ENCODE peak calls at places on chromosomes 7 and 10, in eight cellular contexts. One of them, this sample, is unnamed.

GRCh38 chr7:4837041-4837813 is 24.6 kb downstream of the PAPOLB start:
- DNase-seq in fibroblast of lung: no peak
- DNase-seq in HCT116: no peak
- DNase-seq in psoas muscle: no peak
- DNase-seq in brain microvascular endothelial cell: peak; percentile 56
- DNase-seq in IMR-90: no peak
- DNase-seq in esophagus squamous epithelium: no peak
- DNase-seq in body of pancreas: peak; percentile 78
- DNase-seq in this sample: no peak

GRCh38 chr7:142960955-142961512 is 1.1 kb downstream of the KEL start:
- DNase-seq in brain microvascular endothelial cell: no peak
- DNase-seq in fibroblast of lung: no peak
- DNase-seq in esophagus squamous epithelium: no peak
- DNase-seq in body of pancreas: no peak
- DNase-seq in IMR-90: no peak
- DNase-seq in HCT116: peak; percentile 6
- DNase-seq in psoas muscle: no peak
- DNase-seq in this sample: peak; percentile 13

GRCh38 chr10:99368646-99369045 is 39.5 kb downstream of the CNNM1 start:
- DNase-seq in body of pancreas: no peak
- DNase-seq in esophagus squamous epithelium: no peak
- DNase-seq in HCT116: no peak
- DNase-seq in psoas muscle: no peak
- DNase-seq in fibroblast of lung: peak; percentile 62
- DNase-seq in IMR-90: peak; percentile 43
- DNase-seq in brain microvascular endothelial cell: no peak
- DNase-seq in this sample: no peak

GRCh38 chr7:102260856-102261255 is 25.8 kb upstream of the SH2B2 start:
- DNase-seq in IMR-90: peak; percentile 68
- DNase-seq in esophagus squamous epithelium: no peak
- DNase-seq in body of pancreas: no peak
- DNase-seq in psoas muscle: no peak
- DNase-seq in fibroblast of lung: peak; percentile 67
- DNase-seq in brain microvascular endothelial cell: peak; percentile 40
- DNase-seq in HCT116: no peak
- DNase-seq in this sample: no peak

GRCh38 chr10:79045566-79046175 is 23.1 kb upstream of the ZMIZ1 start:
- DNase-seq in esophagus squamous epithelium: no peak
- DNase-seq in fibroblast of lung: no peak
- DNase-seq in HCT116: no peak
- DNase-seq in IMR-90: no peak
- DNase-seq in body of pancreas: no peak
- DNase-seq in psoas muscle: no peak
- DNase-seq in brain microvascular endothelial cell: no peak
- DNase-seq in this sample: no peak

GRCh38 chr7:122803323-122803722 is 82.9 kb downstream of the CADPS2 start:
- DNase-seq in body of pancreas: peak; percentile 11
- DNase-seq in esophagus squamous epithelium: no peak
- DNase-seq in IMR-90: no peak
- DNase-seq in psoas muscle: no peak
- DNase-seq in fibroblast of lung: peak; percentile 31
- DNase-seq in HCT116: peak; percentile 10
- DNase-seq in brain microvascular endothelial cell: peak; percentile 37
- DNase-seq in this sample: peak; percentile 43

GRCh38 chr7:30445770-30446169 is 32.8 kb downstream of the NOD1 start:
- DNase-seq in fibroblast of lung: peak; percentile 36
- DNase-seq in esophagus squamous epithelium: peak; percentile 49
- DNase-seq in IMR-90: peak; percentile 66
- DNase-seq in body of pancreas: peak; percentile 79
- DNase-seq in psoas muscle: peak; percentile 78
- DNase-seq in HCT116: no peak
- DNase-seq in brain microvascular endothelial cell: no peak
- DNase-seq in this sample: peak; percentile 36

GRCh38 chr10:92837462-92837861 is 10.9 kb upstream of the EXOC6 start:
- DNase-seq in esophagus squamous epithelium: no peak
- DNase-seq in brain microvascular endothelial cell: no peak
- DNase-seq in fibroblast of lung: no peak
- DNase-seq in HCT116: no peak
- DNase-seq in psoas muscle: no peak
- DNase-seq in body of pancreas: no peak
- DNase-seq in IMR-90: no peak
- DNase-seq in this sample: no peak

GRCh38 chr10:93274419-93274818 is 200.7 kb downstream of the CYP26A1 start:
- DNase-seq in fibroblast of lung: no peak
- DNase-seq in brain microvascular endothelial cell: no peak
- DNase-seq in psoas muscle: no peak
- DNase-seq in body of pancreas: no peak
- DNase-seq in esophagus squamous epithelium: no peak
- DNase-seq in IMR-90: no peak
- DNase-seq in HCT116: no peak
- DNase-seq in this sample: no peak

GRCh38 chr7:37230221-37230620 is 218.4 kb downstream of the ELMO1 start:
- DNase-seq in fibroblast of lung: no peak
- DNase-seq in psoas muscle: peak; percentile 83
- DNase-seq in HCT116: no peak
- DNase-seq in esophagus squamous epithelium: no peak
- DNase-seq in brain microvascular endothelial cell: no peak
- DNase-seq in body of pancreas: peak; percentile 47
- DNase-seq in IMR-90: no peak
- DNase-seq in this sample: no peak

GRCh38 chr7:149774237-149775175 is 1.1 kb upstream of the ZNF467 start:
- DNase-seq in HCT116: no peak
- DNase-seq in brain microvascular endothelial cell: no peak
- DNase-seq in body of pancreas: peak; percentile 27
- DNase-seq in esophagus squamous epithelium: no peak
- DNase-seq in fibroblast of lung: no peak
- DNase-seq in IMR-90: no peak
- DNase-seq in psoas muscle: peak; percentile 48
- DNase-seq in this sample: peak; percentile 17

GRCh38 chr7:114921636-114922150 is at the start of gene MDFIC:
- DNase-seq in psoas muscle: peak; percentile 65
- DNase-seq in fibroblast of lung: no peak
- DNase-seq in body of pancreas: peak; percentile 28
- DNase-seq in HCT116: no peak
- DNase-seq in brain microvascular endothelial cell: no peak
- DNase-seq in IMR-90: no peak
- DNase-seq in esophagus squamous epithelium: no peak
- DNase-seq in this sample: no peak

GRCh38 chr7:84532196-84532595 is 337.6 kb upstream of the SEMA3A start:
- DNase-seq in fibroblast of lung: no peak
- DNase-seq in IMR-90: no peak
- DNase-seq in HCT116: no peak
- DNase-seq in psoas muscle: no peak
- DNase-seq in brain microvascular endothelial cell: no peak
- DNase-seq in body of pancreas: no peak
- DNase-seq in esophagus squamous epithelium: no peak
- DNase-seq in this sample: no peak

GRCh38 chr7:29190349-29191045 is 4.1 kb upstream of the CHN2 start:
- DNase-seq in fibroblast of lung: no peak
- DNase-seq in psoas muscle: no peak
- DNase-seq in brain microvascular endothelial cell: no peak
- DNase-seq in IMR-90: no peak
- DNase-seq in body of pancreas: peak; percentile 85
- DNase-seq in esophagus squamous epithelium: no peak
- DNase-seq in HCT116: no peak
- DNase-seq in this sample: peak; percentile 29

GRCh38 chr10:98457762-98458161 is 11.0 kb upstream of the HPS1 start:
- DNase-seq in esophagus squamous epithelium: no peak
- DNase-seq in fibroblast of lung: no peak
- DNase-seq in brain microvascular endothelial cell: no peak
- DNase-seq in HCT116: no peak
- DNase-seq in IMR-90: no peak
- DNase-seq in body of pancreas: no peak
- DNase-seq in psoas muscle: no peak
- DNase-seq in this sample: no peak

GRCh38 chr10:52662255-52662654 is 110.3 kb downstream of the MBL2 start:
- DNase-seq in psoas muscle: no peak
- DNase-seq in body of pancreas: no peak
- DNase-seq in IMR-90: no peak
- DNase-seq in HCT116: no peak
- DNase-seq in esophagus squamous epithelium: no peak
- DNase-seq in brain microvascular endothelial cell: no peak
- DNase-seq in fibroblast of lung: no peak
- DNase-seq in this sample: no peak

GRCh38 chr7:157991761-157992160 is 595.9 kb downstream of the PTPRN2 start:
- DNase-seq in body of pancreas: no peak
- DNase-seq in esophagus squamous epithelium: no peak
- DNase-seq in IMR-90: no peak
- DNase-seq in psoas muscle: no peak
- DNase-seq in brain microvascular endothelial cell: no peak
- DNase-seq in fibroblast of lung: no peak
- DNase-seq in HCT116: no peak
- DNase-seq in this sample: no peak

DNA sequence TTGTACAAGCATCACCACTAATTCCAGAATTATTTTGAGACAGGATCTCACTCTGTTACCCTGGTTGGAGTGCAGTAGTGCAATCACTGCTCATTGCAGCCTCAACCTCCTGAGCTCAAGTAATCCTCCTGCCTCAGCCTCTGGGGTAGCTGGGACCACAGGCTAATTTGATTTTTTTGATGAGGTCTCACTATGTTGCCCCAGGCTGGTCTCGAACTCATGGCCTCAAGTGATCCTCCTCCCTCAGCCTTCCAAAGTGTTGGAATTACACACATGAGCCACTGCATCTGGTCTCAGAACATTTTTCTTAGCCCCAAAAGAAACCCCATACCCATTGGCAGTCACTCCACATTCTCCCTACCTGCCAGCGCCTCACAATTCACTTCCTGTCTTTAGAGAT is 3.5 kb upstream of the WBP1L start:
- DNase-seq in brain microvascular endothelial cell: no peak
- DNase-seq in IMR-90: no peak
- DNase-seq in esophagus squamous epithelium: no peak
- DNase-seq in body of pancreas: no peak
- DNase-seq in fibroblast of lung: no peak
- DNase-seq in HCT116: no peak
- DNase-seq in psoas muscle: no peak
- DNase-seq in this sample: no peak
- H3K4me3 ChIP-seq in brain microvascular endothelial cell: no peak overlapping the region
- H3K4me3 ChIP-seq in IMR-90: no peak overlapping the region
- H3K4me3 ChIP-seq in esophagus squamous epithelium: no peak overlapping the region
- H3K4me3 ChIP-seq in body of pancreas: no peak overlapping the region
- H3K4me3 ChIP-seq in fibroblast of lung: no peak overlapping the region
- H3K4me3 ChIP-seq in HCT116: no peak overlapping the region
- H3K4me3 ChIP-seq in psoas muscle: no peak overlapping the region
- H3K4me3 ChIP-seq in this sample: no peak overlapping the region

GRCh38 chr10:102112210-102112817 is 7.9 kb downstream of the LDB1 start:
- DNase-seq in psoas muscle: no peak
- DNase-seq in fibroblast of lung: no peak
- DNase-seq in IMR-90: no peak
- DNase-seq in esophagus squamous epithelium: no peak
- DNase-seq in body of pancreas: no peak
- DNase-seq in brain microvascular endothelial cell: no peak
- DNase-seq in HCT116: no peak
- DNase-seq in this sample: no peak
- TF ChIP-seq CTCF in psoas muscle: no peak
- TF ChIP-seq CTCF in fibroblast of lung: no peak
- TF ChIP-seq CTCF in IMR-90: no peak
- TF ChIP-seq CTCF in esophagus squamous epithelium: no peak
- TF ChIP-seq CTCF in body of pancreas: no peak
- TF ChIP-seq CTCF in brain microvascular endothelial cell: peak; percentile 39
- TF ChIP-seq CTCF in HCT116: no peak
- TF ChIP-seq CTCF in this sample: peak; percentile 8

DNA sequence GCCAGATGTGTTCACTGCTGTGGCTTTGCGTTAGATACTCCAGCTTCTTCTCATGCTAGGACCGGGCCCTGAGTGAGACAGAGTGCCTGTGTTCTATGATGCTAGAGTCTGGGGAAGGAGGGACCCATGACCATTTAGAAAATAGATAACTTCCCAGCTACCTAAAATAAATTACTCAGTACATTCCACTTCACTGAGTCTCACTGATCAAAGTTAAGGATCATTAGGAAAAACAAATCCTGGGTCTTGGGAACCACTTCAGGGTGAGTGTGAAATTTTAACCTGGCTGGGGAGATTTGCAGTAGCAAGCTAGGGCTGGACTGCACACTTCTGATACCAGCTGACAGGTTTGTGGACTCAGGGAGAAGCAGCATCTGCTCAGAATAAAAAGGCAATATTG is 138.1 kb downstream of the EMX2 start:
- DNase-seq in psoas muscle: no peak
- DNase-seq in HCT116: no peak
- DNase-seq in IMR-90: no peak
- DNase-seq in brain microvascular endothelial cell: no peak
- DNase-seq in fibroblast of lung: no peak
- DNase-seq in esophagus squamous epithelium: no peak
- DNase-seq in body of pancreas: no peak
- DNase-seq in this sample: no peak
- H3K36me3 ChIP-seq in psoas muscle: no peaks in the 10 kb centered on the region
- H3K36me3 ChIP-seq in HCT116: no peaks in the 10 kb centered on the region
- H3K36me3 ChIP-seq in IMR-90: no peaks in the 10 kb centered on the region
- H3K36me3 ChIP-seq in brain microvascular endothelial cell: no peaks in the 10 kb centered on the region
- H3K36me3 ChIP-seq in fibroblast of lung: no peaks in the 10 kb centered on the region
- H3K36me3 ChIP-seq in esophagus squamous epithelium: no peaks in the 10 kb centered on the region
- H3K36me3 ChIP-seq in body of pancreas: no peaks in the 10 kb centered on the region
- H3K36me3 ChIP-seq in this sample: no peaks in the 10 kb centered on the region

GRCh38 chr10:43403911-43404674 is 4.9 kb downstream of the HNRNPF start:
- DNase-seq in fibroblast of lung: no peak
- DNase-seq in brain microvascular endothelial cell: no peak
- DNase-seq in HCT116: no peak
- DNase-seq in psoas muscle: no peak
- DNase-seq in body of pancreas: no peak
- DNase-seq in IMR-90: no peak
- DNase-seq in esophagus squamous epithelium: no peak
- DNase-seq in this sample: no peak
- H3K4me3 ChIP-seq in fibroblast of lung: no peak overlapping the region
- H3K4me3 ChIP-seq in brain microvascular endothelial cell: no peak overlapping the region
- H3K4me3 ChIP-seq in HCT116: peak overlapping the region; percentile 92
- H3K4me3 ChIP-seq in psoas muscle: peak overlapping the region; percentile 86
- H3K4me3 ChIP-seq in body of pancreas: no peak overlapping the region
- H3K4me3 ChIP-seq in IMR-90: no peak overlapping the region
- H3K4me3 ChIP-seq in esophagus squamous epithelium: no peak overlapping the region
- H3K4me3 ChIP-seq in this sample: no peak overlapping the region

This sample was measured in bronchial epithelial cell.